ENCODE peak calls at places on chromosomes 12 and 14, in five cellular contexts. Z is HEK293T, P is fibroblast of lung, E is colonic mucosa, N is nucleus accumbens. K is an unnamed sample.

GRCh38 chr14:88824314-88825077 is at the start of gene TTC8:
- DNase-seq in E (peak; percentile 89), N (peak; percentile 78), Z (peak; percentile 91), P (peak; percentile 92), K (peak; percentile 87)

GRCh38 chr12:50934371-50934851 is 17.9 kb upstream of the HIGD1C start:
- DNase-seq in Z (no peak), E (no peak), P (peak; percentile 25), N (no peak), K (no peak)

GRCh38 chr12:109919466-109919865 is 19.4 kb downstream of the TCHP start:
- DNase-seq in Z (no peak), P (no peak), N (no peak), E (no peak), K (no peak)

GRCh38 chr12:32115404-32116104 is 8.9 kb downstream of the BICD1 start:
- DNase-seq in N (no peak), E (peak; percentile 57), Z (no peak), P (peak; percentile 99), K (peak; percentile 77)

GRCh38 chr14:105299654-105300541 is 903 bp downstream of the BRF1 start:
- DNase-seq in N (no peak), E (peak; percentile 47), P (no peak), Z (no peak), K (peak; percentile 61)

GRCh38 chr14:23306412-23307145 is at the start of gene BCL2L2:
- DNase-seq in N (peak; percentile 82), E (peak; percentile 96), P (peak; percentile 90), Z (peak; percentile 74), K (peak; percentile 94)

GRCh38 chr14:31881531-31882310 is 195.4 kb upstream of the ARHGAP5 start:
- DNase-seq in P (no peak), N (no peak), E (no peak), Z (no peak), K (no peak)

GRCh38 chr12:10968765-10969456 is 17.8 kb downstream of the TAS2R50 start:
- DNase-seq in E (no peak), N (no peak), Z (no peak), P (peak; percentile 76), K (peak; percentile 34)

GRCh38 chr12:59649203-59649602 is 53.4 kb downstream of the SLC16A7 start:
- DNase-seq in Z (no peak), E (no peak), P (peak; percentile 18), N (no peak), K (no peak)

GRCh38 chr14:63051966-63052365 is 6.7 kb upstream of the KCNH5 start:
- DNase-seq in E (no peak), Z (no peak), P (no peak), N (no peak), K (no peak)

GRCh38 chr12:52230364-52231281 is 2.4 kb upstream of the KRT7 start:
- DNase-seq in N (no peak), E (no peak), Z (no peak), P (peak; percentile 72), K (no peak)

GRCh38 chr14:105294142-105294597 is 6.6 kb downstream of the BRF1 start:
- DNase-seq in N (peak; percentile 33), P (no peak), E (no peak), Z (no peak), K (peak; percentile 59)

K was measured in body of pancreas.